ENCODE peak calls at places on chromosomes 4 and X, in four cellular contexts. K is lower lobe of right lung; A is MM.1S; V is CD8-positive, alpha-beta memory T cell. I is an unnamed sample.

GRCh38 chr4:38948551-38948950 is 80.9 kb downstream of the FAM114A1 start:
- DNase-seq in A (no peak), K (no peak), V (no peak), I (no peak)

GRCh38 chr4:150647008-150647407 is 65.1 kb downstream of the MAB21L2 start:
- DNase-seq in A (no peak), K (no peak), V (no peak), I (no peak)

GRCh38 chr4:145492376-145492775 is 10.7 kb downstream of the SMAD1 start:
- DNase-seq in K (no peak), V (no peak), A (no peak), I (no peak)

GRCh38 chr4:88216395-88216794 is 58.0 kb upstream of the ABCG2 start:
- DNase-seq in A (no peak), K (no peak), V (no peak), I (no peak)

GRCh38 chrX:136162827-136163427 is 15.6 kb downstream of the FHL1 start:
- DNase-seq in V (peak; percentile 33), K (peak; percentile 50), A (peak; percentile 74), I (peak; percentile 83)

GRCh38 chr4:86856896-86857295 is 7.7 kb upstream of the SLC10A6 start:
- DNase-seq in K (no peak), A (no peak), V (no peak), I (no peak)

GRCh38 chrX:34437586-34437985 is 219.5 kb downstream of the TMEM47 start:
- DNase-seq in A (no peak), K (no peak), V (no peak), I (peak; percentile 12)

GRCh38 chr4:36747277-36748129 is 466.1 kb downstream of the DTHD1 start:
- DNase-seq in V (no peak), A (no peak), K (no peak), I (no peak)

GRCh38 chr4:137082051-137082450 is 450.2 kb downstream of the PCDH18 start:
- DNase-seq in V (no peak), A (no peak), K (no peak), I (no peak)

GRCh38 chr4:78581626-78582025 is 30.1 kb downstream of the ANXA3 start:
- DNase-seq in K (no peak), A (no peak), V (no peak), I (no peak)

GRCh38 chr4:147367841-147368385 is 113.0 kb upstream of the EDNRA start:
- DNase-seq in K (no peak), V (no peak), A (no peak), I (no peak)

GRCh38 chrX:22395372-22395771 is 122.7 kb downstream of the CBLL2 start:
- DNase-seq in A (no peak), V (no peak), K (no peak), I (no peak)

GRCh38 chrX:100652266-100652665 is 8.3 kb downstream of the SRPX2 start:
- DNase-seq in A (no peak), V (no peak), K (no peak), I (no peak)

GRCh38 chr4:15778191-15778741 is at the start of gene CD38:
- DNase-seq in V (no peak), K (peak; percentile 51), A (peak; percentile 86), I (peak; percentile 81)

GRCh38 chr4:112908511-112908910 is 140.9 kb upstream of the ANK2 start:
- DNase-seq in K (no peak), A (no peak), V (no peak), I (no peak)

GRCh38 chr4:25347971-25348370 is 29.1 kb upstream of the ANAPC4 start:
- DNase-seq in A (no peak), V (no peak), K (no peak), I (no peak)

GRCh38 chr4:141425124-141425523 is 204.4 kb downstream of the ZNF330 start:
- DNase-seq in V (no peak), K (no peak), A (no peak), I (no peak)

GRCh38 chrX:19602866-19603620 is 87.7 kb upstream of the MAP3K15 start:
- DNase-seq in K (no peak), A (no peak), V (no peak), I (no peak)

GRCh38 chrX:19725545-19726102 is 161.8 kb downstream of the SH3KBP1 start:
- DNase-seq in K (peak; percentile 45), V (no peak), A (no peak), I (no peak)

DNA sequence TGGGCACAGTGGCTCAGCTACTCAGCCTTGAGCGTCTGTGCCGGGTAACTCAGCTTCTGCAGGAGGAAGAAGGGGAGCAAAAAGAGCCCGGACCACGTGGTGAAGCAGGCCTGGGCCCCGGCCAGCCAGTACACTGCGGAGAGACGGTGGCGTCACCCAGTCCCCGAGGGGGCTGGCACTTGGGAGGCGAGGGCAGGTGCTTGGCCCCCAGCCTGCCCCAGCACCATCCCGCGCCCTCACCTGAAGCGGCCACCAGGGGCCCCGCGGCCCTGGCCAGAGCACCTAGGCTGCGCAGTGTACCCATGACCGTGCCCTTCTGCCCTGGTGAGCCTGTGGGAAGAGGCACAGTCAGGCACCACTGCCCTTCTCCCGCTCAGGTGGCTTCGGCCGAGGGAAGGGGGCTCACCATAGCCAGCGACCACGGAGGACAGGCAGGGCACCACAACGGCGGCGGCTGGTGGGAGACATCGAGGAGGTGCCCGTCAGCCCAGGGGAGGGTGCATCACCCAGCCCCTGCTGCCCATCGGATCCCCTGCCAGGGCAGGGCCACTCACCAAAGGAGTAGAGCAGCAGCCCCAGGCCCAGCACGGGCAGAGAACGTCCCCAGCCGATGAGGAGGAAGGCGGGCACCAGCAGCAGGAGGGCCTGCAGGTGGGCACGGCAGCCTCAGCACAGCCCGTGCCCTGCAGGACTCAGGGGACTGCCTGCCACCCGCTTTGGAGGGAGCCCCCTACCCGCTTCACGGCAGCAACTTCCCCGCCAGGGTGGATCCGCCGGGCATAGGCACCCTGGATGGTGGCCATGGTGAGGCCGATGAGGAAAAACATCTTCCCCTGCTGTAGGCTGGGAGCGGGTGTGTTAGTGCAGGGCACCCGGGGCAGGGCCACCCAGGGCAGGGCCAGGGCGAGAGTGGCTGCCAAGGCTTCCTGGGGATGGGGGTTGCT is 32.1 kb downstream of the NOP14 start:
- DNase-seq in K (peak; percentile 88), V (no peak), A (no peak), I (no peak)
- H3K4me1 ChIP-seq in K (peaks cover 61% of the 10 kb centered on the region), V (peaks cover 37% of the 10 kb centered on the region), A (peaks cover 7% of the 10 kb centered on the region), I (peaks cover 7% of the 10 kb centered on the region)

GRCh38 chr4:185524888-185525863 is 10.1 kb downstream of the PDLIM3 start:
- DNase-seq in A (no peak), V (no peak), K (no peak), I (no peak)
- H3K4me1 ChIP-seq in A (peaks cover 7% of the 10 kb centered on the region), V (no peaks in the 10 kb centered on the region), K (no peaks in the 10 kb centered on the region), I (peaks cover 2% of the 10 kb centered on the region)

DNA sequence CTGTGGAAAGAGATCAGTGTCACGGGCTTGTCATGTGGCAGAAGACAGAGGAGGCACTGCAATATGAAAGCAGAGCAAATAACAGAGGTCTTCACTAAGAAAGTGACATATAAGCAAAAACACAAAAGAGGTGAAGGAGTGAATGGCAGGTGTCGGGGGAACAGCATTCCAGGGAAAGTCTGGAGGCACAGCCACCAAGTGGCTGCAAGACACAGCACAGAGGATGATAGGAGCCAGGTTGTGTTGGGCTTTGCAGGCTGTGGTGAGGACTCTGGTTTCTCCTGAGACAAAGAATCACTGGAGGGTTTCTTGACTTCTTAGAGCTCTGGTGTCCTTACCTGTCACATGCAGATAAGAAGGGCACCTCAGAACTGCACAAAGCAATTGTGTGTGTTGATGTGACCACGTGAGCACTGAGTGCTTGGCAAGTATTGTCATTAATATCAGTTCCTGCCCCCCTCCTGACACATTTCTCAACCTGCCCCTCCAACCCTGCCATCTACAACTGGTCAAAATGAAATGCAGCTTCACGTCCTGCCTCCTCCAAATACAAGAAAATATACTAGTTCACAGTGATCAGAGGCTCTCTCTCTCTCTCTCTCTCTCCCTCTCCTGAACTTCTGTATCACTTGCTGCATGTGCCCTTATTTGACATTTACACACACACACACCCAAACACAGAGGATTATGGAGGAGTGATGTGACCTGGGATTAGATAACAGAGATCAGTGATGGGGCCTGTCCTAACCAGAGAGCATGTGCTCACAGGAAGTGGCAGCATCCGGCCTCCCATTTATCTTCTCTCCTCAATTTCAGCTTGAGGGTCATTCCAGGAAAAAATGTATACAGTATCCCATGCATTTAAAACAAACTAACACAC is 143.2 kb downstream of the TSPAN5 start:
- DNase-seq in K (no peak), V (no peak), A (no peak), I (no peak)
- H3K4me1 ChIP-seq in K (peaks cover 13% of the 10 kb centered on the region), V (peaks cover 11% of the 10 kb centered on the region), A (peaks cover 14% of the 10 kb centered on the region), I (peaks cover 2% of the 10 kb centered on the region)

DNA sequence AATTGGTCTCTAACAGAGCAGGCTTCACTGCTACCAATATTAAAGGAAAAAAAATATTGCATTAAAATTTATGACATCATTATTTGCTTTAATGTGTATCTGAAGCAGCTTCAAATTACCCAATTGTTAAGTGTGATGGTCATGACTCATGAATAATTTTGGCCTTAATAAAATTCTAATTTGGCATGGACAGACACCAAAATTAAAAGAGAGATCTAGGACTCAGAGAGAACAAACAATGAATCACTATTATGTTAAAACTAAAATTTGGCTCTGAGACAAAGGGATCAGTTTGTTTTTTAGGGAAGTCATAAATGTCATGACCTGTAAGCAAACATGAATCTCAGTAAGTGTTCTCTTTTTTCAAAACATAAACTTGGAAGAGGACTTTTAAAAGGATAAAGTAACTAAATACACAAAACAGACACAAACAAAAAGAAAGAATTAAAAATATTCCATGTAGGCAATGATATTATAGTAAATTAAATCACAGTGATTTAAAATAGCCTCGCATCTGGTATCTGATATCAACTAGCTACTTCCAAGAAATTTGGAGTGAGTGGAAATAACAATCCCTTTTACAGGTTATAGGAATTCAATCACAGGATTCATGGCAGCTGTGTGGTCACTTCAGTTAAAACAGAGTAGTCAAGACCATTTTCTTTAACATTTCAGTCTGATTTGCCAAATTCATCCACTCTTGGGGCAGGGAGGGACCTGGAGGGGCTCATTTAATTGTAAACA is 11.6 kb downstream of the VEGFC start:
- DNase-seq in K (no peak), A (no peak), V (no peak), I (no peak)
- H3K4me1 ChIP-seq in K (peaks cover 3% of the 10 kb centered on the region), A (no peaks in the 10 kb centered on the region), V (no peaks in the 10 kb centered on the region), I (no peaks in the 10 kb centered on the region)

GRCh38 chr4:94488667-94489066 is 36.9 kb downstream of the PDLIM5 start:
- DNase-seq in A (no peak), V (no peak), K (no peak), I (no peak)
- H3K4me1 ChIP-seq in A (no peaks in the 10 kb centered on the region), V (no peaks in the 10 kb centered on the region), K (peaks cover 8% of the 10 kb centered on the region), I (peaks cover 2% of the 10 kb centered on the region)

DNA sequence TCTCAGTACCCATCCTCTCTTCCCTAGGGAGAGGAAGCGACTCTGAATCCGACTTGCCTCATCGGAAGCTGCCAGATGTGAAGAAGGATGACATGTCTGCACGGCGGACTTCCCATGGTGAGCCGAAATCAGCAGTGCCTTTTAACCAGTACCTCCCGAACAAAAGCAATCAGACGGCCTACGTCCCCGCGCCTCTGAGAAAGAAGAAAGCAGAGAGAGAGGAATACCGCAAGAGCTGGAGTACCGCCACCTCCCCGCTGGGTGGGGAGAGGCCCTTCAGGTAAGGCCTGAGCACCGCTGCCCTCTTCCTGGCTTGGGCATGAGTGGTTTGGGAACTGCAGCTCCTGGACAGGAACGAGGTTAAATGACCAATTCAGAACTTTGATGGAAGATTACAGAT is 81.2 kb downstream of the LIMCH1 start:
- DNase-seq in K (no peak), A (no peak), V (no peak), I (peak; percentile 41)
- H3K4me1 ChIP-seq in K (no peaks in the 10 kb centered on the region), A (no peaks in the 10 kb centered on the region), V (no peaks in the 10 kb centered on the region), I (no peaks in the 10 kb centered on the region)

GRCh38 chr4:57085278-57085677 is 24.9 kb downstream of the IGFBP7 start:
- DNase-seq in V (no peak), K (no peak), A (peak; percentile 60), I (no peak)
- H3K4me1 ChIP-seq in V (no peaks in the 10 kb centered on the region), K (peaks cover 23% of the 10 kb centered on the region), A (peaks cover 22% of the 10 kb centered on the region), I (peaks cover 7% of the 10 kb centered on the region)

DNA sequence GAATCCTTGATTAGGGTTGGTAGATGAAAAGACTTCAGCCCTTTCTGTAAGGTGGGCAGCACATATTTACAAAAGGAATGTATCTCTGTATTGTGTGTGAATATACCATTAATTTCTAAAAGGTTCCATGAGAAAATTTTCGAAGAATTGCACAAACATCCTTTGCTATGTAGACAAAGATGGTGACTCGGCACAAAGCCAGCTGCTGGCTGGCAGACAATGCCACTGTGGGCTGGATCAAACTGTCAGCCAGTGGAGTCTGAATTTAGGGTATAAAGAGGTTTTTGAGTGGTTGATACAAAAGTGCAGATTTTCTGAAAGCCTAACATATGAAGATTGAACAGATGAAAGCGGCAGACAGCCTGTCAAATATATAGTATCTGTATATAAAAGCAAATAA is 5.6 kb upstream of the TXK start:
- DNase-seq in A (peak; percentile 23), V (peak; percentile 51), K (no peak), I (no peak)
- H3K4me1 ChIP-seq in A (peaks cover 26% of the 10 kb centered on the region), V (peaks cover 60% of the 10 kb centered on the region), K (no peaks in the 10 kb centered on the region), I (no peaks in the 10 kb centered on the region)

I was measured in right cardiac atrium.